ENCODE peak calls at places on chromosomes 13 and 19, in four cellular contexts. I, V, G and K are unnamed samples.
A peak's percentile ranks its signal among the peaks of the same experiment; 100 is the strongest.

GRCh38 chr13:77359171-77359570 is 32.3 kb upstream of the MYCBP2 start:
- DNase-seq in G (no peak), V (no peak), I (no peak), K (no peak)

GRCh38 chr13:38421590-38422560 is 72.2 kb downstream of the UFM1 start:
- DNase-seq in I (no peak), G (no peak), V (no peak), K (no peak)

GRCh38 chr13:39107484-39108040 is 69.3 kb downstream of the NHLRC3 start:
- DNase-seq in I (no peak), V (no peak), G (no peak), K (no peak)

GRCh38 chr13:33519561-33520479 is 234.3 kb upstream of the STARD13 start:
- DNase-seq in I (no peak), G (no peak), V (no peak), K (no peak)

GRCh38 chr13:113129921-113130750 is 7.5 kb downstream of the F10 start:
- DNase-seq in V (no peak), G (no peak), I (no peak), K (no peak)

GRCh38 chr19:35977446-35978222 is 17.4 kb upstream of the SDHAF1 start:
- DNase-seq in I (peak; percentile 66), G (peak; percentile 95), V (no peak), K (peak; percentile 94)

GRCh38 chr19:8657869-8658268 is 27.4 kb downstream of the NFILZ start:
- DNase-seq in I (no peak), G (no peak), V (no peak), K (no peak)

GRCh38 chr13:26051231-26052135 is at the start of gene SHISA2:
- DNase-seq in G (peak; percentile 82), I (no peak), V (no peak), K (peak; percentile 95)

GRCh38 chr13:107275945-107276614 is 708.1 kb upstream of the ARGLU1 start:
- DNase-seq in V (no peak), I (no peak), G (no peak), K (no peak)

GRCh38 chr19:6425732-6426686 is 1.4 kb upstream of the KHSRP start:
- DNase-seq in G (no peak), V (no peak), I (no peak), K (peak; percentile 26)
- H3K4me3 ChIP-seq in G (no peak overlapping the region), V (peak overlapping the region; percentile 6), I (peak overlapping the region; percentile 15), K (no peak overlapping the region)

GRCh38 chr13:89701913-89702312 is 1645.6 kb upstream of the MIR17HG start:
- DNase-seq in I (no peak), V (no peak), G (no peak), K (no peak)
- H3K4me3 ChIP-seq in I (no peak overlapping the region), V (no peak overlapping the region), G (no peak overlapping the region), K (no peak overlapping the region)

DNA sequence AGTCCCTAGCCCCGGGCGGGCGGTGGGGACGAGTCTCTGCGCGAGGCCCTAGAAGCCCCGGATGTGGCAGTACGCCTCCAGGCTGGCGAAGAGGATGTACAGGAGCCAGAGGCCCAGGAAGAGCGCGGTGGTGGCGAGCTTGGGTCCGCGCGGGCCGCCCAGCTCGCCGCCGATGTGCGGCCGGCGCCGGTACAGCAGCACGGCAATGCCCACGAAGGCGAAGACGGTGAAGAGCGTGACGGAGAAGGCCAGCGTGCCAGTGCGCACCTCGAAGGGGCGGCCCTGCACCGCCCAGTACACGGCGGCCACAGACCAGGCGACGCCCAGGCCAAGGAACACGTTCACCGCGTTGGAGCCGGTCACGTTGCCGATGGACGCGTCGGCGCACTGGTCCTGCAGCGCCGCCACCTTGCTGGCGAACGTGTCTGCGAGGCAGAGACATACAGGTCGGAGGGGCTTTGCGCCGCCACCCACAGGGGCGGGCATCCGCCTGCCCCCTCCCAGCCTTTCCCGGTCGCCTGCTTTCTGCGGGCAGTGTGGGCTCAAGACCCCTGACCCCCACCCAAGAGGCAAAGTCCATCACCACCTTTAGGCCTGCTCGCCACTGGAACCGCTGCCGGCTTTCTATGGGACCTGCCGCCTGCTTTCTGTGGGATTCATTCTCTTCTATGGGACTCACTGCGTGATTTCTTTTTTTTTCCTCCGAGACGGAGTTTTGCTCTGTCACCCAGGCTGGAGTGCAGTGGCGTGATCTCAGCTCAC is 10.9 kb upstream of the MEIS3 start:
- DNase-seq in G (peak; percentile 79), I (no peak), V (no peak), K (peak; percentile 81)
- H3K4me3 ChIP-seq in G (peak overlapping the region; percentile 47), I (no peak overlapping the region), V (no peak overlapping the region), K (peak overlapping the region; percentile 43)

GRCh38 chr19:45784096-45784495 is 1.8 kb upstream of the DMPK start:
- DNase-seq in I (no peak), V (no peak), G (no peak), K (peak; percentile 51)

GRCh38 chr19:45781282-45782161 is 768 bp downstream of the DMPK start:
- DNase-seq in I (peak; percentile 92), G (no peak), V (no peak), K (peak; percentile 69)

GRCh38 chr19:45782162-45782623 is at the start of gene DMPK:
- DNase-seq in I (peak; percentile 45), V (no peak), G (no peak), K (peak; percentile 81)

GRCh38 chr19:45785097-45785496 is 2.8 kb upstream of the DMPK start:
- DNase-seq in G (no peak), V (no peak), I (no peak), K (no peak)

DNA sequence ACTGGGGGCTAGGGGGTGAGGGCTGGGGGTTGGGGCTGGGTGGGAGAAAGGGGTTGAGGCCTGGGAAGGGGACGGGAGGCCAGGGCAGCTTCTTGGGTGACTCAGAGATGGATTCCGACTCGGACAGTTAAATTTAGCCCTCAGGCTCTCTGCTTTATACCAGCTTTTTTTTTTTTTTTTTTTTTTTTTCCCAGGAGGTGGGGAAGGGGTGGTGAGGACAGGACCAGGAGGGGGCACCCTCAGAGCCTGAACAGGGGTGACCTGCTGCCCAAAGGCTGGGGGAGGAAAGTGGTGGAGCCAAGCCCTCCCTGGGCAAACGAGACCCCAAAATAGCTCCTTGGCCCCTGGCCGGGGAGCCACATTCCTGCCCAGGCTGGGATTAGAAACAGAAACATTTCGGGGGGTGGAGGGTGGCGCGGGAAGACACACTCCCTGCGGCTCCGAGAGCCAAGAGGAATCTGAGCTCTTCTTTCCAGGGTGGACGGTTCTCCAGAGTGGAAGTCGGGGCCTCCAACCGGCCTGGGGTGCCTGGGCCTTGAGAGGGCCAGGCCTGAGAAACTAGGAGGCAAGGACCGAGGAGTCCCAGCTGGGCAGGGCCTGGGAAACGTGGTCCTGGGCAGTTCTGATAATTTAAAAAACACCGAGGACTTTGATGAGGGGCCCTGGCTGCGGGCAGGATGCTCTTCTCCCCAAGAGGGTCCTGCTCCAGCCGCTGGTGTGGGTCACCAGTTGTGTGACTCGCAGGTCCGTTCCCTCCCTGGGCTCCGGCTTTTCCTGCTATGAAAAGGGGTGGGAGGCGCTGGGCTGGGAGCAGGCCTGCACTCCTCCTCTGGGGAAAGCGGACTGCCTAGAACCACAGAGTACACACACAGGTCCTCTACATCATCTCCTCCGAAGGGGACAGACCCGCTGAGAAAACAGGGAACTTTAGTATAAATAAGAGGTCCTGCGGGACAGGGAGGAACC is 813 bp upstream of the DMPK start:
- DNase-seq in I (peak; percentile 84), V (no peak), G (no peak), K (peak; percentile 79)
- H3K4me3 ChIP-seq in I (peak overlapping the region; percentile 3), V (no peak overlapping the region), G (no peak overlapping the region), K (no peak overlapping the region)

GRCh38 chr19:17873661-17874422 is 2.1 kb downstream of the SLC5A5 start:
- DNase-seq in I (peak; percentile 49), V (no peak), G (peak; percentile 94), K (peak; percentile 99)
- H3K4me3 ChIP-seq in I (peak overlapping the region; percentile 52), V (peak overlapping the region; percentile 1), G (peak overlapping the region; percentile 75), K (peak overlapping the region; percentile 70)

DNA sequence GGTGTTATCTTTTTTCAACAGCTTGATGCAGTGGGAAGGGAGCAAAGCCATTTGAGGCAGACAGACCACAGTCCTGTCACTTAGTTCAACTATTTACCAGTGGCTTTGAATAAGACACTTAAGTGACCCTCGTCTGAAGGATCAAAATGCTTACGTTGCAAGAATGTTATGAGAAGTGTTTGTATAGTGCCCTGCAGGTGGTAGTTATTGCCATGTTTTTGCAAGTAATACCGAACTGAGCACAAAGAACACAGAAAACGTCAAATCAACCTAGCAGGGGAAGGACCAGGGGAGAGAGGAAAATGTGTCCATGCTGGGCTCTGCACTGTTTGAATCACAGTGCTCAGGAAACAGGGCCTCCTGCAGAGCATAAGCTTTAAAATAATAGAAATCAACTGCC is 2.8 kb downstream of the SOHLH2 start:
- DNase-seq in I (no peak), G (no peak), V (no peak), K (no peak)
- H3K4me3 ChIP-seq in I (no peak overlapping the region), G (no peak overlapping the region), V (no peak overlapping the region), K (no peak overlapping the region)